ENCODE peak calls at places on chromosomes 4 and X, in four cellular contexts. X is suprapubic skin, P is heart left ventricle, N is HCT116. V is an unnamed sample. For H3K4me1, the result is how much of the 10 kb centered on the place peaks cover.

GRCh38 chrX:17495052-17495451 is 120.1 kb downstream of the NHS start:
- DNase-seq in X (no peak), N (no peak), P (no peak), V (no peak)

GRCh38 chr4:159204566-159204965 is 101.7 kb downstream of the RAPGEF2 start:
- DNase-seq in N (no peak), X (no peak), P (no peak), V (no peak)

GRCh38 chrX:39576081-39576701 is 521.6 kb downstream of the BCOR start:
- DNase-seq in N (no peak), P (no peak), X (no peak), V (no peak)

GRCh38 chr4:48578132-48578964 is 88.3 kb downstream of the ZAR1 start:
- DNase-seq in N (peak), X (no peak), P (peak), V (peak)

GRCh38 chr4:113953888-113954287 is 25.6 kb downstream of the ARSJ start:
- DNase-seq in P (no peak), X (no peak), N (no peak), V (no peak)

GRCh38 chr4:174056959-174057358 is 226.5 kb downstream of the FBXO8 start:
- DNase-seq in X (no peak), P (no peak), N (no peak), V (no peak)

GRCh38 chrX:56564921-56565861 is 1.8 kb downstream of the UBQLN2 start:
- DNase-seq in X (no peak), N (no peak), P (no peak), V (no peak)

GRCh38 chrX:19129694-19130093 is 7.4 kb upstream of the ADGRG2 start:
- DNase-seq in X (no peak), P (no peak), N (no peak), V (no peak)

GRCh38 chr4:9825049-9825448 is 43.6 kb downstream of the DRD5 start:
- DNase-seq in N (no peak), X (no peak), P (no peak), V (no peak)

GRCh38 chr4:115851918-115852766 is 738.7 kb upstream of the NDST4 start:
- DNase-seq in X (no peak), N (peak), P (no peak), V (peak)

GRCh38 chr4:98572697-98573096 is 85.7 kb downstream of the TSPAN5 start:
- DNase-seq in P (no peak), X (no peak), N (no peak), V (no peak)

GRCh38 chr4:41132055-41132683 is 82.2 kb downstream of the APBB2 start:
- DNase-seq in X (no peak), N (no peak), P (no peak), V (no peak)

GRCh38 chrX:118577041-118577440 is 81.4 kb downstream of the DOCK11 start:
- DNase-seq in X (no peak), N (no peak), P (peak), V (peak)

GRCh38 chr4:147760176-147760575 is 28.3 kb downstream of the ARHGAP10 start:
- DNase-seq in X (no peak), N (no peak), P (no peak), V (no peak)
- H3K27ac ChIP-seq in X (no peak), N (no peak), P (peak), V (no peak)

DNA sequence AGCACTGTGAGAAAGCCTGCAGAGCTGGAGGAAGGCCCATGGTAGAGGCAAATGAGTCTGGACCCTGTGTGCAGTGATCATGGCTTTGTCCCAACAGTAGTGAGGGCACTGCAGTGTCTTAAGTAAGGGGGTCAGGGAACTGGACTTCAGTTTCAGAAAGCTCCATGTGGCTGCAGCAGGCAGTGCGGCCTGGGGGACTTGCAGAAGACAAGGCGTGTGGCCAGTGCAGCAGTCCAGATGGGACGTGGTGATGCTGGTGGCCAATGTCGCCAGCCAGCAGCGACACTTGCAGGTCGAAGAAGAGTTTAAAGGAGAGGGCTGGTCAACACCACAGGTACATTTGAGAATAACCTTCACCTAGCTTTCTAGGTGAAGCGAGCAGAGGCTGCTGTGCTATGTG is 113.4 kb downstream of the ZNF827 start:
- DNase-seq in X (no peak), N (no peak), P (no peak), V (no peak)
- TF ChIP-seq CTCF in X (no peak), N (no peak), P (no peak), V (no peak)

GRCh38 chrX:150357790-150358189 is 5.3 kb upstream of the MAMLD1 start:
- DNase-seq in X (no peak), P (no peak), N (no peak), V (no peak)
- H3K4me1 ChIP-seq in X (under half), P (under half), N (under half), V (under half)

GRCh38 chr4:123589361-123589760 is 192.8 kb downstream of the SPRY1 start:
- DNase-seq in P (no peak), N (no peak), X (no peak), V (no peak)
- H3K27ac ChIP-seq in P (peak), N (no peak), X (peak), V (no peak)

DNA sequence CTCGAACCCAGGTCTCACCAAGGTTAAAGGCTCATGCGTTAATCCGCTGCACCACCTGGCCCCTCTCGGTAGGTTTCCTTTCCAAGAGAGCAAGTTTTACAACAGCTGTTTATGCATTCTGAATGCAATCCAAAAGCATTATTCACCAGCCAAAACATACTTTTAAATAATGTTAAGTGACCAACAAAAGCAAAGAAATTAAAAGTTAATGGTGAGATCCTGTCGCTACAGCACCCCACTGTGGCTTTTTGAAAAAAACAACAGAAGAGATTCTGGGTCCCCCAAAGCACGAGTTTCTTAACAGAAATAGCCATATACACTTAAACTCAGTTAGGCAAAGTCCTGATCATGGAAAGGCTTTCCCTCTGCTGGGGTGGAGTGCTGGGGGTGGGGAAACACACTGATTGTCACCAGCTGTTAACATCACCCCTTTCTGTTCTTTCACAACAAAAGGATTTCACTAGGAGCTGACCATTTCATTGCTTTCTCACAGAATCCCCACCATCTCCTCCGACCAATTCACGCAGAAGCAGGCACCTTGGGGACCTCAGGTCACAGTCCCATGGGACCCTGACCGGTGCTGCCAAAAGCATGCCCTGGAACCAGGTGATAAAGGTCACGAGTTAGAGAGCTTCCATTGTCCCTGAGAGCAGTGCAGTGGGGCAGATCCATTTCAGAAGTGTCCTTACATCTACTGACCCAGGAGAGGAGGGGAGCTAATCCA is 51.2 kb downstream of the ZNF827 start:
- DNase-seq in N (no peak), P (no peak), X (no peak), V (peak)
- TF ChIP-seq CTCF in N (no peak), P (no peak), X (no peak), V (peak)

GRCh38 chr4:142348489-142349076 is 497.5 kb downstream of the INPP4B start:
- DNase-seq in X (no peak), N (no peak), P (no peak), V (peak)
- H3K4me1 ChIP-seq in X (under half), N (under half), P (half or more), V (under half)

GRCh38 chr4:6916587-6917444 is 7.2 kb downstream of the TBC1D14 start:
- DNase-seq in X (peak), P (no peak), N (peak), V (peak)
- H3K27ac ChIP-seq in X (peak), P (no peak), N (peak), V (peak)

GRCh38 chr4:103996059-103996458 is 276.3 kb upstream of the TACR3 start:
- DNase-seq in P (no peak), N (peak), X (no peak), V (no peak)
- TF ChIP-seq CTCF in P (no peak), N (peak), X (no peak), V (no peak)